ENCODE peak calls at places on chromosomes 7 and 10, in seven cellular contexts. O, J, M, F, A, K and P are unnamed samples.
A peak's percentile ranks its signal among the peaks of the same experiment; 100 is the strongest.

GRCh38 chr10:28431139-28431538 is 101.8 kb upstream of the WAC start:
- DNase-seq in O (no peak), J (no peak), M (no peak), F (no peak), A (no peak), K (no peak), P (no peak)

GRCh38 chr7:112207106-112207592 is 654 bp downstream of the ZNF277 start:
- DNase-seq in O (peak; percentile 48), J (no peak), M (peak; percentile 35), F (peak; percentile 17), A (no peak), K (peak; percentile 36), P (no peak)

GRCh38 chr10:15167411-15168295 is 840 bp downstream of the NMT2 start:
- DNase-seq in O (peak; percentile 67), J (peak; percentile 63), M (peak; percentile 52), F (peak; percentile 70), A (peak; percentile 53), K (peak; percentile 76), P (peak; percentile 46)

GRCh38 chr10:50540069-50540825 is 83.5 kb downstream of the SGMS1 start:
- DNase-seq in O (no peak), J (no peak), M (peak; percentile 30), F (peak; percentile 74), A (no peak), K (no peak), P (no peak)

GRCh38 chr7:100829150-100829716 is 1.9 kb upstream of the EPHB4 start:
- DNase-seq in O (peak; percentile 45), J (no peak), M (no peak), F (no peak), A (no peak), K (no peak), P (peak; percentile 63)

GRCh38 chr7:572668-573495 is 53.2 kb upstream of the PDGFA start:
- DNase-seq in O (no peak), J (no peak), M (no peak), F (no peak), A (no peak), K (no peak), P (no peak)

GRCh38 chr10:82883588-82883987 is 1008.6 kb downstream of the NRG3 start:
- DNase-seq in O (no peak), J (no peak), M (no peak), F (no peak), A (no peak), K (no peak), P (no peak)

GRCh38 chr10:72315054-72315453 is 39.7 kb downstream of the DNAJB12 start:
- DNase-seq in O (no peak), J (no peak), M (no peak), F (no peak), A (no peak), K (no peak), P (no peak)

GRCh38 chr7:5525271-5526189 is 101.9 kb upstream of the TNRC18 start:
- DNase-seq in O (no peak), J (peak; percentile 57), M (peak; percentile 69), F (peak; percentile 90), A (peak; percentile 62), K (no peak), P (no peak)

GRCh38 chr7:67462781-67463191 is 466.2 kb downstream of the TYW1 start:
- DNase-seq in O (peak; percentile 40), J (no peak), M (no peak), F (no peak), A (no peak), K (no peak), P (no peak)

GRCh38 chr7:105164751-105165150 is 150.7 kb downstream of the KMT2E start:
- DNase-seq in O (no peak), J (no peak), M (no peak), F (no peak), A (no peak), K (no peak), P (no peak)

GRCh38 chr7:92693519-92693918 is 103.3 kb upstream of the FAM133B start:
- DNase-seq in O (no peak), J (no peak), M (no peak), F (no peak), A (no peak), K (no peak), P (no peak)

GRCh38 chr7:155211173-155211572 is 86.5 kb upstream of the INSIG1 start:
- DNase-seq in O (peak; percentile 23), J (no peak), M (no peak), F (no peak), A (no peak), K (no peak), P (no peak)

GRCh38 chr7:134742688-134743350 is 36.6 kb upstream of the CALD1 start:
- DNase-seq in O (peak; percentile 62), J (no peak), M (no peak), F (no peak), A (no peak), K (no peak), P (no peak)

GRCh38 chr7:70432567-70433001 is 699.4 kb upstream of the GALNT17 start:
- DNase-seq in O (no peak), J (no peak), M (no peak), F (no peak), A (no peak), K (no peak), P (no peak)

GRCh38 chr7:148492157-148492860 is 98.3 kb upstream of the C7orf33 start:
- DNase-seq in O (no peak), J (no peak), M (no peak), F (no peak), A (peak; percentile 5), K (no peak), P (no peak)

GRCh38 chr10:36721851-36722250 is 403.5 kb upstream of the ANKRD30A start:
- DNase-seq in O (no peak), J (no peak), M (no peak), F (no peak), A (no peak), K (no peak), P (no peak)

GRCh38 chr7:44743750-44744149 is 4.9 kb upstream of the ZMIZ2 start:
- DNase-seq in O (no peak), J (no peak), M (no peak), F (no peak), A (no peak), K (no peak), P (no peak)

GRCh38 chr10:24213881-24214280 is 4.9 kb downstream of the KIAA1217 start:
- DNase-seq in O (no peak), J (no peak), M (no peak), F (no peak), A (no peak), K (no peak), P (no peak)

DNA sequence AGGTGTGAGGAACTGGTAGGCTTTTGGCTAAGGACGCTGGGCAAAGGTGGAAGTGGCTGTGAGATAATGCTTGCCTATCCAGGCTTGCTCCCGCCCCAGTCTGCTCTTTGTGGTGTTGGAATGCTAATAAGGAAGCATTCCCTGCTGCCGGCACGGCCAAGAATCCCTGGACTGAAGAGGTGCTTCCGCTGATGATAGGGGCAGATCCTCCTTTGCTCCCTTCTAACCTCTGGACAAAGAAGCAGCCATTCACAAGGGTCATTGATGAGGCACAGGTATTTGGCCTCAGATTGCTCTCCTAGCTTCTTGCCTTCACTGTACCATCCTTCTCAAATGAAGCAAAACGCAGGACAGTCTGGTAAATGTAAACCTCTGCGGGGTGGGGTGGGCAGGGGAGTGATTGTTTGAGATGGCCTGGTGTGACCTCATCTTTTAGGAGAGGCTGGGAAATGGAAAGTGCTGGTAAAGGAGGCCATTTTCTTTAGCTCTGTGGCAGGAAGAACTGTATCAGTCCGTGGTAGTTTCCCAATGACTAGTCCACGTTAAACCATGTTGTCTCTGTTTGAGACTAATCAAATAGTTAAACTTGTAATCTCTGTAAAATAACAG is 1.7 kb downstream of the PGAM1 start:
- DNase-seq in O (no peak), J (no peak), M (peak; percentile 58), F (peak; percentile 66), A (peak; percentile 12), K (no peak), P (no peak)
- H3K4me3 ChIP-seq in O (peak overlapping the region; percentile 76), J (peak overlapping the region; percentile 76), M (peak overlapping the region; percentile 97), F (peak overlapping the region; percentile 99), A (peak overlapping the region; percentile 93), K (peak overlapping the region; percentile 73), P (peak overlapping the region; percentile 95)

DNA sequence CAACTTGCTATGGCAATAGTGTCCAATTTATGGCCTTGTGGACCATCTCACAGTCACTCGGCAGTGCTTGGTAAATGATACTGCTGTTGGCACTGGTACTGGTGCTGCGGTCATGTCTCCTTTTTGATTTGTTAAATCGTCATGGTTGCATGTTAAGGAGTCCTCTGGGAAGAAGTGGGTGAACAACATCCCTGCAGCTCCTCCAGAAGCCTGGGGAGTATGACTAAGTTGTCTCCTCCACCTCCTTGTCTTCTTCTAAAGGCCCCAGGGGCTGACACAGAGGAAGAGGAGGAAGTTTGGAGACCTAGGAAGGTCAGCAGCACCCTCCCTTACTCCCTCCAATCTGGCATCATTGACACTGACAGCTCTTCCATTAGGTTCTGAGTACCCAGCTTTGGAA is 8.5 kb downstream of the ITPRIP start:
- DNase-seq in O (peak; percentile 48), J (peak; percentile 76), M (peak; percentile 78), F (no peak), A (peak; percentile 88), K (no peak), P (no peak)
- H3K4me3 ChIP-seq in O (no peak overlapping the region), J (no peak overlapping the region), M (peak overlapping the region; percentile 33), F (no peak overlapping the region), A (no peak overlapping the region), K (peak overlapping the region; percentile 14), P (peak overlapping the region; percentile 51)

GRCh38 chr10:130138479-130138866 is 2.3 kb downstream of the GLRX3 start:
- DNase-seq in O (no peak), J (peak; percentile 45), M (peak; percentile 44), F (peak; percentile 27), A (peak; percentile 38), K (peak; percentile 85), P (no peak)
- H3K4me3 ChIP-seq in O (no peak overlapping the region), J (no peak overlapping the region), M (peak overlapping the region; percentile 98), F (no peak overlapping the region), A (no peak overlapping the region), K (peak overlapping the region; percentile 98), P (no peak overlapping the region)

GRCh38 chr10:110864662-110865140 is 7.0 kb upstream of the PDCD4 start:
- DNase-seq in O (no peak), J (no peak), M (peak; percentile 92), F (peak; percentile 95), A (no peak), K (no peak), P (no peak)
- H3K4me3 ChIP-seq in O (no peak overlapping the region), J (no peak overlapping the region), M (peak overlapping the region; percentile 35), F (peak overlapping the region; percentile 61), A (no peak overlapping the region), K (no peak overlapping the region), P (peak overlapping the region; percentile 18)